ENCODE peak calls at places on chromosomes 1 and 21, in nine cellular contexts. J is NCI-H1694 treated with DMSO at 0.1 percent for 48 hours, Z is mucosa of gallbladder, O is EH, F is 8988T, M is heart left ventricle, Y is AG09319, X is SW480, U is fibroblast of lung. K is an unnamed sample.

GRCh38 chr1:109880961-109881894 is 29.4 kb upstream of the CSF1 start:
- DNase-seq in U (no peak), O (no peak), X (no peak), M (no peak), J (no peak), Z (no peak), Y (no peak), F (no peak), K (no peak)

GRCh38 chr1:181010789-181011188 is 11.9 kb downstream of the STX6 start:
- DNase-seq in J (no peak), F (no peak), Z (no peak), M (no peak), O (peak), U (no peak), X (no peak), Y (no peak), K (peak)

GRCh38 chr21:15841856-15842564 is 112.2 kb downstream of the USP25 start:
- DNase-seq in J (no peak), X (no peak), Z (no peak), U (peak), O (peak), Y (peak), F (no peak), M (no peak), K (peak)

GRCh38 chr1:184480711-184481110 is 93.9 kb downstream of the C1orf21 start:
- DNase-seq in Y (no peak), F (no peak), O (no peak), U (no peak), X (no peak), M (no peak), Z (no peak), J (no peak), K (no peak)

GRCh38 chr1:186511761-186512637 is 51.1 kb upstream of the PDC start:
- DNase-seq in M (peak), U (no peak), Y (no peak), F (no peak), O (no peak), J (no peak), X (no peak), Z (no peak), K (no peak)

GRCh38 chr1:44072204-44072603 is 40.9 kb upstream of the SLC6A9 start:
- DNase-seq in X (peak), Y (peak), F (no peak), Z (no peak), U (peak), M (no peak), J (no peak), O (peak), K (peak)

GRCh38 chr1:36576118-36576517 is 93.4 kb upstream of the CSF3R start:
- DNase-seq in M (peak), O (peak), F (peak), Y (no peak), Z (peak), U (peak), X (peak), J (peak), K (peak)

GRCh38 chr21:17083084-17083483 is 429.8 kb upstream of the CXADR start:
- DNase-seq in Y (no peak), M (no peak), O (no peak), Z (no peak), J (no peak), U (no peak), X (no peak), F (no peak), K (no peak)